ENCODE peak calls at places on chromosomes 13 and 19, in seven cellular contexts. S is fibroblast of lung; V is ascending aorta; B is CD8-positive, alpha-beta memory T cell; P is astrocyte; D is suprapubic skin; T is stomach. L is an unnamed sample. For H3K9me3, the result is how much of the 10 kb centered on the place peaks cover.

GRCh38 chr13:93539914-93540313 is 313.3 kb downstream of the GPC6 start:
- DNase-seq in B (no peak), S (no peak), D (no peak), V (no peak), P (no peak), T (no peak), L (peak)

GRCh38 chr19:39110263-39110967 is 15.2 kb upstream of the PAK4 start:
- DNase-seq in D (peak), V (no peak), S (no peak), P (no peak), T (peak), B (peak), L (peak)

GRCh38 chr13:80979035-80979641 is 638.2 kb upstream of the SPRY2 start:
- DNase-seq in B (no peak), V (no peak), P (peak), D (no peak), T (peak), S (peak), L (no peak)

GRCh38 chr19:3499738-3500428 is 591 bp downstream of the DOHH start:
- DNase-seq in D (no peak), B (no peak), P (no peak), S (no peak), T (no peak), V (no peak), L (no peak)

GRCh38 chr13:75318138-75318833 is 163.7 kb downstream of the TBC1D4 start:
- DNase-seq in S (no peak), B (no peak), D (no peak), V (no peak), P (no peak), T (no peak), L (no peak)

GRCh38 chr13:28340272-28340793 is 154.6 kb downstream of the FLT1 start:
- DNase-seq in P (peak), S (peak), B (no peak), T (no peak), V (no peak), D (no peak), L (no peak)

GRCh38 chr19:18418725-18419194 is 438 bp upstream of the SSBP4 start:
- DNase-seq in B (peak), P (no peak), T (no peak), D (peak), V (no peak), S (no peak), L (no peak)

GRCh38 chr13:110820311-110820710 is 94.6 kb downstream of the ANKRD10 start:
- DNase-seq in T (no peak), V (no peak), B (no peak), P (no peak), S (no peak), D (no peak), L (no peak)

GRCh38 chr13:50779443-50780200 is 63.9 kb downstream of the DLEU7 start:
- DNase-seq in T (no peak), P (no peak), S (no peak), D (no peak), V (no peak), B (no peak), L (no peak)

GRCh38 chr19:10419200-10419645 is 1.1 kb upstream of the PDE4A start:
- DNase-seq in B (peak), P (no peak), T (no peak), D (no peak), S (peak), V (no peak), L (no peak)

GRCh38 chr19:10828981-10829821 is 6.8 kb downstream of the TMED1 start:
- DNase-seq in P (no peak), D (no peak), B (no peak), V (no peak), T (no peak), S (no peak), L (no peak)

GRCh38 chr13:23509781-23510543 is 60.2 kb upstream of the TNFRSF19 start:
- DNase-seq in S (peak), D (no peak), P (peak), T (no peak), V (no peak), B (no peak), L (no peak)

GRCh38 chr13:43783820-43784219 is 3.0 kb downstream of the ENOX1 start:
- DNase-seq in B (no peak), V (no peak), S (peak), D (no peak), P (no peak), T (no peak), L (no peak)

GRCh38 chr13:27280009-27280646 is 9.5 kb downstream of the RASL11A start:
- DNase-seq in D (no peak), B (no peak), T (no peak), P (no peak), V (no peak), S (no peak), L (no peak)

GRCh38 chr19:45560686-45561085 is 23.9 kb downstream of the OPA3 start:
- DNase-seq in T (no peak), D (no peak), P (no peak), V (no peak), S (no peak), B (peak), L (no peak)

GRCh38 chr13:32354040-32354439 is 38.7 kb downstream of the BRCA2 start:
- DNase-seq in V (no peak), D (no peak), T (no peak), S (no peak), P (no peak), B (no peak), L (no peak)

GRCh38 chr13:106373989-106374572 is 161.4 kb downstream of the EFNB2 start:
- DNase-seq in P (peak), T (no peak), V (no peak), D (no peak), S (peak), B (no peak), L (no peak)

GRCh38 chr13:113399755-113400149 is 35.8 kb upstream of the GRTP1 start:
- DNase-seq in B (no peak), D (no peak), T (no peak), V (no peak), S (peak), P (no peak), L (no peak)

GRCh38 chr13:114126789-114127472 is 5.5 kb downstream of the RASA3 start:
- DNase-seq in T (no peak), V (no peak), P (no peak), D (no peak), S (no peak), B (no peak), L (no peak)

GRCh38 chr19:36113895-36114762 is 546 bp downstream of the POLR2I start:
- DNase-seq in D (peak), V (no peak), S (peak), B (no peak), T (peak), P (peak), L (peak)

GRCh38 chr19:10543420-10544241 is at the start of gene ATG4D:
- DNase-seq in S (peak), V (no peak), B (peak), P (no peak), D (peak), T (peak), L (peak)

GRCh38 chr19:8308891-8309291 is 733 bp upstream of the CD320 start:
- DNase-seq in V (no peak), S (no peak), D (peak), B (peak), T (peak), P (no peak), L (peak)

GRCh38 chr13:95300625-95301134 is 571 bp downstream of the ABCC4 start:
- DNase-seq in V (no peak), S (peak), P (peak), T (peak), D (peak), B (peak), L (peak)

GRCh38 chr19:47315125-47315821 is 5.6 kb downstream of the C5AR1 start:
- DNase-seq in D (peak), T (peak), S (peak), V (peak), B (no peak), P (peak), L (no peak)

GRCh38 chr13:24232474-24232873 is 72.0 kb downstream of the SPATA13 start:
- DNase-seq in D (no peak), V (no peak), T (no peak), S (no peak), B (no peak), P (no peak), L (no peak)

GRCh38 chr13:45989607-45990006 is 62.9 kb downstream of the ZC3H13 start:
- DNase-seq in S (peak), P (peak), B (no peak), T (no peak), V (no peak), D (no peak), L (no peak)

GRCh38 chr13:75132800-75133695 is 348.9 kb downstream of the TBC1D4 start:
- DNase-seq in V (no peak), S (peak), D (no peak), B (no peak), P (peak), T (no peak), L (no peak)

GRCh38 chr19:57406516-57407123 is 4.3 kb upstream of the ZNF17 start:
- DNase-seq in D (no peak), V (no peak), B (peak), P (no peak), T (peak), S (peak), L (no peak)

GRCh38 chr13:37667631-37668161 is 69.1 kb upstream of the POSTN start:
- DNase-seq in T (no peak), V (no peak), P (peak), B (no peak), D (no peak), S (no peak), L (no peak)

GRCh38 chr19:57687363-57688010 is 5.7 kb downstream of the ZNF551 start:
- DNase-seq in S (no peak), D (no peak), V (no peak), T (no peak), P (no peak), B (no peak), L (no peak)

GRCh38 chr19:21585491-21585890 is 80.1 kb downstream of the ZNF429 start:
- DNase-seq in D (no peak), P (no peak), V (no peak), S (no peak), B (no peak), T (peak), L (no peak)

GRCh38 chr19:21580818-21581217 is 75.4 kb downstream of the ZNF429 start:
- DNase-seq in T (no peak), P (no peak), D (no peak), B (no peak), S (no peak), V (no peak), L (no peak)

GRCh38 chr19:21584532-21584931 is 79.1 kb downstream of the ZNF429 start:
- DNase-seq in D (no peak), B (no peak), S (no peak), T (no peak), P (no peak), V (no peak), L (no peak)

GRCh38 chr19:21581646-21582045 is 76.2 kb downstream of the ZNF429 start:
- DNase-seq in B (no peak), P (no peak), S (no peak), V (no peak), T (no peak), D (no peak), L (no peak)

DNA sequence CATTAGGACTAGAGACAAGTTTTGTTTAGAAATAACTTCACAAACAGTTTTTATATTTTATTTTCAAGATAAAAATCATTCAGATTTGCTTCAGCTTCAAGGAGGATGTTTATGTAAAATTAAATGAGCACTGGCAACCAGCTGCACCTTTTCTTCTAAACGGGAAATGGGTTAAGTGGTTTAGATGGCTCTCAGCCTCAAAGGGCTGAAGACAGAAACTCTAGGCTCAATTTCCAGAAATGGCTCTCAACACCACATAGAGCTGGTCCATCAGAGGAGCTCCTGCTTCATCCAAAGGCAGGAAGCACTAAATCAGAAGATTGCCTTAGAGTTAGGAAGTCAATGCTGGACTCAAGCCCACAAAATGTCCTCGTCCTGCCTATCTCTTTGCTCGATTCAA is 74.7 kb downstream of the ZNF429 start:
- DNase-seq in V (no peak), S (no peak), T (no peak), P (no peak), D (no peak), B (no peak), L (no peak)
- H3K9me3 ChIP-seq in V (under half), S (under half), T (under half), P (under half), D (under half), B (under half), L (under half)

GRCh38 chr19:27672309-27673047 is 1540.5 kb downstream of the UQCRFS1 start:
- DNase-seq in V (no peak), P (no peak), D (peak), S (no peak), B (no peak), T (peak), L (no peak)
- H3K9me3 ChIP-seq in V (under half), P (under half), D (under half), S (under half), B (under half), T (under half), L (under half)

DNA sequence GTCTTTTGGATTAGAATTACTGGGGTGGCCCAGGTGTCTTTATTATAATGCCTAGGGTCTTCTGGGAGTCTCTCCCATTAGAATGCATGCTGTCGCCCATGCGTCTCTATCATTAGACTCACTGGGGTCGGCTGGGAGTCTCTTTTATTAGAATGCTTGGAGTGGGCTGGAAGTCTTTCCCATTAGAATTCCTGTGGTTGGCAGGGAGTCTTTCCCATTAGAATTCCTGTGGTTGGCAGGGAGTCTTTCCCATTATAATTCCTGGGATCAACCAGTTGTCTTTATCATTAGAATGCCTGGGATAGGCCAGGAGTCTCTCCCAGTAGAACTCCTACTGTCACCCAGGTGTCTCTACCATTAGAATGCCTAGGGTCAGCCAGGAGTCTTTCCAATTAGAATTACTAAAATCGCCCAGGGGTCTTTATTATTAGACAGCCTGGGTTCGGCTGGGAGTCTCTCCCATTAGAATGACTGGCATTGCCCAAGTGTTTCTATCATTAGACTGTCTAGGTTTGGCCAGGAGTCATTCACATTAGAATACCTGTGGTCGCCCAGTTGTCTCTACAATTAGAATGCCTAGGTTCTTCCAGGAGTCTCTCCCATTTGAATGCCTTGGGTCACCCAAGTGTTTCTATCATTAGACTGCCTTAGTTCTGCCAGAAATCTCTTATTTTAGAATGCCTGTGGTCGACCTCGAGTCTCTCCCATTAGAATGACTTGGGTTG is 1558.5 kb downstream of the UQCRFS1 start:
- DNase-seq in S (no peak), P (no peak), T (no peak), V (no peak), B (no peak), D (no peak), L (no peak)
- H3K9me3 ChIP-seq in S (under half), P (under half), T (half or more), V (under half), B (under half), D (under half), L (under half)

GRCh38 chr19:35005256-35005977 is 5.3 kb downstream of the GRAMD1A start:
- DNase-seq in B (no peak), D (no peak), P (no peak), V (no peak), S (no peak), T (no peak), L (no peak)

GRCh38 chr19:35002037-35002535 is 2.0 kb downstream of the GRAMD1A start:
- DNase-seq in V (no peak), S (no peak), T (no peak), B (no peak), D (no peak), P (no peak), L (no peak)

GRCh38 chr19:35006999-35007365 is 6.9 kb downstream of the GRAMD1A start:
- DNase-seq in S (no peak), V (no peak), D (no peak), P (no peak), T (no peak), B (peak), L (no peak)

GRCh38 chr19:35006342-35006998 is 6.3 kb downstream of the GRAMD1A start:
- DNase-seq in D (no peak), B (peak), S (peak), P (peak), T (peak), V (no peak), L (no peak)

DNA sequence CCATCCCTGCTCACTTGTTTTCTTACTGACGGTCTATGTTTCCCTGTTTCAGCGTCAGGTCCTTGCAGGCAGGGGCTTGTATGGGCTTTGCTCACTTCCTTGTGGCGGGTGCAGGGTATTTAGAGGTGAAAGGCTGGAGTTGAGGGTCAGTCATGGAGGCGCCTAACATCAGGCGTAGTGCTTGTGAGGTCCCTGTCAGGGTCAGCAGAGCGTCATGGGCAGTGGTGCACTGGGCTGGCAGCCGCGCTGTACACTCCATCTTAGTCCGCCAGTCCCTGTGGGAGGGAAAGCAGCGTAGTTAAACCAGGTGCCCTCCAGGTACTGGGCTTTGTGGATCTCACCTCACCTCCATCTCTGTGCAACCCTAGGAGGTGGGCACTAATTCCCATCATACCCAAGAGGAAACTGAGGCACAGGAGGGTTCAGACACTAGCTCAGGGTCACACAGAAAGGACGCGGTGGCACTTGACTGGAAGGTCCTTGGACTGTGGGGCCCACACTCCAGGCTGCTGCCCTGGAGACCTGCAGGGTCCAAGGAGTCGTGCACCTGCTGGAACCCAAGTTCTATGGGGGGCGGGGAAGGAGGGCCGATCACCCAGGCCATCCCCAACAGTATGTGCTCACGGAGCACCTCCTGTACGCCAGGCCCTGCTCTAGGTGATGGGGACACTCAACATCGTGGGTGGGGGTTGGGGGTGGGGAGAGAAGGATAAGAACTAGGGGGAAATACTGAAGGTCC is 4.6 kb downstream of the GRAMD1A start:
- DNase-seq in S (no peak), T (no peak), V (no peak), D (no peak), P (no peak), B (no peak), L (no peak)
- H3K9me3 ChIP-seq in S (under half), T (under half), V (under half), D (under half), P (under half), B (under half), L (under half)

DNA sequence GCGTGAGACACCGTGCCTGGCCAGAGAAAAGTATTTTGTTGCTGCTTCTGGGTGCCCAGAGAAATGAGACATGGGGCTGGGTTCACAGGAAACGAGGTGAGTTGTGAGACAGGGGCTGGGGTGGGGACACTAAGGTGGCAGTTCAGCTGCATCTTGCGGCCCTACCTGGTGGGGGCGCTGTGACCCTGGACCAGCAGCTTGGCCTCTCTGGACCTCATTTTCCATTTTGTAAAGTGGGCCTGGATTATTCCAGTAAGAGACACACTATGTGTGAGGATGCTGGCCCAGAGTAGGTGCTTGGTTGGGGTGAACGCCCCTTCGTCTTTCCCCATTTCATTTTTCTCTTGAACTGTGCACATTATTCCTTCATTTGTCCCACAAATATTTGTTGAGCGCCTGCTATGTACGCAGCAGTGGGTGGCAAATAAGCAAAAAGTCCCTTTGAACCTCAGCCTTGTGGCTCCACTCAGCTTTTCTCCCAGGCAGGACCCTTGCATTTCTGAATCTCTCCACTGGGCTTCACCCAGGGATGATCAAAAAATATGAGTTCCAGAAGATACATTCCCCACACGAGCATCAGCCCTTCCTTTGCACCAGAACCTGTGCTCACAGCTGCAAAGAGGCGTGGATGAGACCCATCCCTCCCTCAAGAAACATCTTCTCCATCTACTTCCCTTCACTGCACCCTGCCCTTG is 26.6 kb upstream of the OR10H1 start:
- DNase-seq in V (no peak), D (peak), T (no peak), S (no peak), P (no peak), B (no peak), L (no peak)
- H3K9me3 ChIP-seq in V (under half), D (under half), T (under half), S (under half), P (under half), B (under half), L (under half)

GRCh38 chr19:52196256-52196967 is 6.6 kb downstream of the PPP2R1A start:
- DNase-seq in V (no peak), B (no peak), P (no peak), D (no peak), S (no peak), T (no peak), L (no peak)
- H3K9me3 ChIP-seq in V (under half), B (under half), P (under half), D (under half), S (under half), T (under half), L (under half)